ENCODE peak calls at places on chromosomes 5 and 9, in six cellular contexts. U is cardiac fibroblast, V is OCI-LY7, X is fibroblast of mammary gland, B is cardiac muscle cell, S is AG09309. E is an unnamed sample.

GRCh38 chr5:71887680-71888079 is 168.6 kb downstream of the CARTPT start:
- DNase-seq in U (peak), V (peak), X (peak), B (peak), S (peak), E (peak)

GRCh38 chr9:132404228-132404881 is 2.3 kb downstream of the TTF1 start:
- DNase-seq in U (peak), V (peak), X (peak), B (no peak), S (no peak), E (no peak)

GRCh38 chr5:96794757-96795156 is 13.0 kb downstream of the ERAP1 start:
- DNase-seq in U (no peak), V (no peak), X (no peak), B (no peak), S (no peak), E (no peak)

GRCh38 chr5:175377816-175378215 is 66.2 kb downstream of the DRD1 start:
- DNase-seq in U (no peak), V (no peak), X (no peak), B (no peak), S (no peak), E (no peak)

GRCh38 chr5:156326718-156327259 is at the start of gene SGCD:
- DNase-seq in U (peak), V (no peak), X (peak), B (peak), S (peak), E (peak)

GRCh38 chr5:96629774-96630173 is 32.4 kb upstream of the CAST start:
- DNase-seq in U (peak), V (no peak), X (peak), B (peak), S (peak), E (peak)

GRCh38 chr5:37272564-37272963 is 23.4 kb upstream of the CPLANE1 start:
- DNase-seq in U (peak), V (no peak), X (no peak), B (no peak), S (no peak), E (peak)

GRCh38 chr9:127642047-127642740 is 30.1 kb downstream of the STXBP1 start:
- DNase-seq in U (no peak), V (no peak), X (no peak), B (no peak), S (no peak), E (no peak)

GRCh38 chr5:141958773-141959172 is 771 bp upstream of the PCDH12 start:
- DNase-seq in U (peak), V (no peak), X (peak), B (no peak), S (no peak), E (peak)

GRCh38 chr9:136019681-136020060 is 58.5 kb upstream of the UBAC1 start:
- DNase-seq in U (no peak), V (no peak), X (no peak), B (no peak), S (no peak), E (no peak)

GRCh38 chr5:142447887-142448286 is 123.1 kb upstream of the SPRY4 start:
- DNase-seq in U (no peak), V (no peak), X (no peak), B (no peak), S (no peak), E (no peak)

GRCh38 chr9:109117856-109118801 is 1.6 kb downstream of the TMEM245 start:
- DNase-seq in U (peak), V (peak), X (peak), B (peak), S (peak), E (peak)

GRCh38 chr5:119330367-119331183 is 25.2 kb upstream of the TNFAIP8 start:
- DNase-seq in U (peak), V (no peak), X (peak), B (no peak), S (no peak), E (peak)

GRCh38 chr5:90909091-90909503 is 350.5 kb downstream of the ADGRV1 start:
- DNase-seq in U (peak), V (no peak), X (peak), B (no peak), S (no peak), E (no peak)

GRCh38 chr5:32866138-32866537 is 155.0 kb downstream of the NPR3 start:
- DNase-seq in U (no peak), V (no peak), X (peak), B (no peak), S (no peak), E (no peak)

GRCh38 chr9:93267681-93268505 is 84.0 kb downstream of the WNK2 start:
- DNase-seq in U (no peak), V (peak), X (no peak), B (no peak), S (no peak), E (no peak)

GRCh38 chr5:172114875-172115422 is 73.1 kb downstream of the STK10 start:
- DNase-seq in U (no peak), V (peak), X (no peak), B (no peak), S (no peak), E (no peak)

GRCh38 chr5:76470978-76471377 is 67.9 kb downstream of the IQGAP2 start:
- DNase-seq in U (no peak), V (no peak), X (no peak), B (no peak), S (no peak), E (no peak)

GRCh38 chr9:88773627-88774244 is 217.5 kb upstream of the S1PR3 start:
- DNase-seq in U (peak), V (no peak), X (peak), B (peak), S (no peak), E (no peak)

GRCh38 chr5:144698454-144698853 is 527.8 kb downstream of the KCTD16 start:
- DNase-seq in U (peak), V (no peak), X (peak), B (no peak), S (no peak), E (peak)

GRCh38 chr9:111598730-111599091 is 736 bp downstream of the PTGR1 start:
- DNase-seq in U (peak), V (no peak), X (peak), B (peak), S (no peak), E (peak)

GRCh38 chr9:99239341-99240055 is 17.4 kb downstream of the SEC61B start:
- DNase-seq in U (peak), V (no peak), X (peak), B (no peak), S (no peak), E (peak)

GRCh38 chr9:120875954-120876841 is 790 bp downstream of the PHF19 start:
- DNase-seq in U (peak), V (peak), X (peak), B (peak), S (no peak), E (peak)
- TF ChIP-seq CTCF in U (no peak), V (peak), X (no peak), B (no peak), S (no peak), E (no peak)

DNA sequence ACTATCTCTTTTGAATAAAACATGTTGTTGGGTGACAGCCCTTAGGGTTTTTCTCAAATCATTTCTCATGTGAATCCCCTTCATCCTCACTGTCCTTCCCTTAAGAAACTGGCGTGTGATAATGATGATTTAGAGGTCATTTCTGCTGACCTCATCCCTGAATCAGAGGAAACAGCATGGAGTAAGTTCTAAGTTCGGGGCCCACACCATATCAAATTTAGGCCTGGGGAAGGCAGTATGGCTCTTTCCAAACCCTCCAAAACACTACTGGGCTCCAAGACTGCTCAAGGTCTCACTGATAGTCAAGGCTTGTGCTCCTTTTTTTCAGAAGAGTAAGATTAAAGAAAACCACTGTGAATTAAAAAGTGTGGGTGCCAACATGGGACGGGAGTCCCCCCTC is 872 bp upstream of the SMIM3 start:
- DNase-seq in U (peak), V (no peak), X (peak), B (no peak), S (no peak), E (no peak)
- H3K4me3 ChIP-seq in U (no peak), V (no peak), X (peak), B (peak), S (peak), E (no peak)

GRCh38 chr9:65458992-65459391 is 174.0 kb upstream of the FOXD4L5 start:
- DNase-seq in U (no peak), V (no peak), X (no peak), B (no peak), S (no peak), E (no peak)

GRCh38 chr9:65458465-65458864 is 173.5 kb upstream of the FOXD4L5 start:
- DNase-seq in U (no peak), V (no peak), X (no peak), B (no peak), S (no peak), E (no peak)

DNA sequence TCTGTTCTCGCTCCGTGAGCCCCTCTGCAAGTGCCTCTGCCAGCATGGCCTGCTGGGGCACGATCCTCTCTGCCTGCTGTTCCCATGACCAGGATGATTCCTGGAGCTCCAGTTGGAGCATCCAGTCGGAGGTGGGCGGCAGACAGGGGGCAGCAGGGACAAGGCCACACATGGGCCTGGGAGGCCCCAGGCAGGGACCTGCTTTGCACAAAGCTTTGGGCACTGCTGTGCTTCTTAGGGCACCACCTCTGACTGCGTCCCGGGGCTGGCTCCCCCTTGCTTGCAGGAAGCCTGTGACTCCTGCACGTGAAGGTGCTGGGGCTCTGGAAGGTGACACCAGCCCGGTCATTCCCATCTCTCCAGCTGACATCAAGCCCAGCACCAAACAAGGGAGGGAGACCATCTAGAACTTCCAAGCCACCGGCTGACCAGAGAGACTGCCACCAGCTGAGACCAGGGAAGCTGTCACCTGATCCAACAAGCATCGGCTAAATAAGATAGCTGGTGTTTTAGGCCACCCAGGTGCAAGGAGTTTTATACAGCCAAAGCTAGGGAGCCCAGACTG is 174.8 kb upstream of the FOXD4L5 start:
- DNase-seq in U (no peak), V (no peak), X (no peak), B (no peak), S (no peak), E (no peak)
- TF ChIP-seq CTCF in U (no peak), V (no peak), X (no peak), B (no peak), S (no peak), E (no peak)

GRCh38 chr5:98461485-98461884 is 312.0 kb upstream of the RGMB start:
- DNase-seq in U (no peak), V (no peak), X (no peak), B (no peak), S (no peak), E (peak)

GRCh38 chr5:98463676-98464075 is 309.8 kb upstream of the RGMB start:
- DNase-seq in U (no peak), V (no peak), X (no peak), B (no peak), S (no peak), E (peak)

GRCh38 chr5:98463222-98463621 is 310.2 kb upstream of the RGMB start:
- DNase-seq in U (no peak), V (no peak), X (no peak), B (no peak), S (no peak), E (no peak)

GRCh38 chr5:98468188-98468869 is 305.1 kb upstream of the RGMB start:
- DNase-seq in U (peak), V (no peak), X (peak), B (no peak), S (peak), E (peak)

DNA sequence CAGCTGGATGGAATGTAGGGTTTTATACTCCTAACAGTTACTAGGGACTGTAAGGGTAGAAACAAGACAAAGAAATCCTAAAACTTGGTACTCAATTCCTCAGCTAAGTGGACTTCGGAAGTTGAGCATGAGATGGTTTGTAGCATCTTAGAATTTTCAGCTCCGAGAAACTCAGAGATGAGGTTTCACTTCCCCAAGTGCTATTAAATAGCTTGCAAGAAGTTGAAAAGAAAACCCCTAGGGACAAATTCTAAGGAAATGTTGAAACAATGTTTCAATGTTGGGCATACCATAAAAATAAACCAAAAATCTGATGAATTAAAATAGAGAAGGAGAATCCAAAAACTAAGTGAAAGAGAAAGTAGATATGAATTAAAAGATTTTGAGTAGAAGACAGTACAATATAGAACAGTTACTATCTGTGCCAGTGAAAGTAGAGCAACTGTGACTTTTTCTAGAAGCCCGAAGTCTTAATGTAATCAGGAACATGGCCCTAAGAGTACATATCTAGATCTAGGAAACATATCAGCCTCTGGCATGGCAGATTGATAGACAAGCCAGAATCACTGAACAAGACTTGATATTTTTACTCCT is 308.6 kb upstream of the RGMB start:
- DNase-seq in U (peak), V (peak), X (no peak), B (no peak), S (no peak), E (no peak)
- H3K4me3 ChIP-seq in U (no peak), V (no peak), X (no peak), B (no peak), S (no peak), E (no peak)

GRCh38 chr9:69809304-69809863 is 11.2 kb upstream of the CFAP95 start:
- DNase-seq in U (peak), V (peak), X (peak), B (no peak), S (no peak), E (peak)
- TF ChIP-seq CTCF in U (peak), V (peak), X (peak), B (peak), S (peak), E (peak)

GRCh38 chr5:170572453-170572852 is 68.6 kb downstream of the KCNIP1 start:
- DNase-seq in U (no peak), V (no peak), X (peak), B (no peak), S (no peak), E (peak)
- H3K4me3 ChIP-seq in U (no peak), V (no peak), X (no peak), B (no peak), S (no peak), E (no peak)

GRCh38 chr5:163005949-163006348 is 431.4 kb upstream of the CCNG1 start:
- DNase-seq in U (peak), V (no peak), X (no peak), B (no peak), S (no peak), E (peak)
- TF ChIP-seq CTCF in U (no peak), V (peak), X (no peak), B (no peak), S (no peak), E (peak)